ENCODE peak calls at places on chromosome 1, in eight cellular contexts. D is upper lobe of right lung, P is HepG2, L is right atrium auricular region, F is PC-3, T is esophagus muscularis mucosa, X is tibial nerve, M is sigmoid colon. J is an unnamed sample. For H3K9me3, the result is how much of the 10 kb centered on the place peaks cover.

GRCh38 chr1:229064320-229064908 is 206.5 kb upstream of the RAB4A start:
- DNase-seq in M (no peak), T (no peak), P (peak), L (no peak), X (no peak), F (peak), D (no peak), J (peak)

GRCh38 chr1:46512135-46512791 is 22.6 kb downstream of the DMBX1 start:
- DNase-seq in X (no peak), F (no peak), P (no peak), T (no peak), L (no peak), D (no peak), M (no peak), J (no peak)

GRCh38 chr1:181779343-181779742 is 282.2 kb downstream of the ZNF648 start:
- DNase-seq in M (no peak), F (no peak), X (no peak), L (no peak), P (no peak), D (no peak), T (no peak), J (no peak)

GRCh38 chr1:51612349-51612982 is 4.4 kb upstream of the OSBPL9 start:
- DNase-seq in T (no peak), X (no peak), L (no peak), F (no peak), M (no peak), D (no peak), P (no peak), J (no peak)

GRCh38 chr1:6239950-6240768 is 3.8 kb upstream of the HES3 start:
- DNase-seq in X (no peak), D (no peak), T (no peak), M (no peak), F (no peak), P (peak), L (no peak), J (no peak)

GRCh38 chr1:154791292-154792278 is 78.5 kb downstream of the KCNN3 start:
- DNase-seq in P (no peak), M (no peak), F (peak), X (no peak), D (no peak), T (no peak), L (no peak), J (no peak)

GRCh38 chr1:8705104-8705503 is 112.3 kb downstream of the RERE start:
- DNase-seq in T (no peak), X (no peak), P (no peak), L (no peak), M (no peak), F (peak), D (no peak), J (peak)

GRCh38 chr1:114670083-114671010 is 498 bp upstream of the DENND2C start:
- DNase-seq in F (peak), D (peak), L (peak), M (peak), P (peak), T (peak), X (peak), J (peak)

GRCh38 chr1:8194481-8195227 is 123.3 kb upstream of the SLC45A1 start:
- DNase-seq in T (no peak), M (no peak), F (peak), D (no peak), P (peak), L (no peak), X (no peak), J (no peak)

GRCh38 chr1:198876371-198876871 is 237.6 kb downstream of the PTPRC start:
- DNase-seq in P (no peak), F (no peak), L (no peak), T (no peak), D (no peak), X (no peak), M (no peak), J (no peak)

GRCh38 chr1:76122260-76122659 is 47.7 kb downstream of the ST6GALNAC3 start:
- DNase-seq in X (no peak), F (no peak), M (no peak), D (no peak), L (no peak), T (no peak), P (no peak), J (no peak)

GRCh38 chr1:159938221-159938852 is 7.1 kb downstream of the IGSF9 start:
- DNase-seq in L (no peak), P (no peak), X (no peak), D (no peak), T (no peak), M (no peak), F (no peak), J (peak)

GRCh38 chr1:243287652-243288051 is 31.8 kb downstream of the SDCCAG8 start:
- DNase-seq in F (peak), L (no peak), D (no peak), M (no peak), P (no peak), X (no peak), T (no peak), J (no peak)

GRCh38 chr1:959730-960039 is 629 bp upstream of the NOC2L start:
- DNase-seq in T (no peak), M (no peak), P (no peak), X (no peak), F (no peak), L (no peak), D (no peak), J (no peak)

GRCh38 chr1:33426906-33427305 is 4.0 kb downstream of the PHC2 start:
- DNase-seq in P (no peak), L (no peak), T (no peak), M (no peak), X (no peak), D (no peak), F (no peak), J (no peak)

GRCh38 chr1:65198095-65198494 is 50.1 kb downstream of the AK4 start:
- DNase-seq in T (no peak), D (no peak), P (no peak), X (no peak), F (no peak), L (no peak), M (no peak), J (no peak)

GRCh38 chr1:78061825-78062523 is 16.2 kb downstream of the GIPC2 start:
- DNase-seq in D (no peak), P (no peak), T (no peak), L (no peak), X (no peak), M (no peak), F (peak), J (no peak)

GRCh38 chr1:219755234-219755633 is 142.3 kb upstream of the ZC3H11B start:
- DNase-seq in M (no peak), T (no peak), P (no peak), X (no peak), L (no peak), F (peak), D (no peak), J (no peak)

GRCh38 chr1:116806245-116806644 is 52.0 kb downstream of the CD2 start:
- DNase-seq in D (no peak), M (no peak), T (peak), F (no peak), P (no peak), L (peak), X (no peak), J (no peak)

GRCh38 chr1:161307892-161308638 is 1.7 kb downstream of the MPZ start:
- DNase-seq in M (no peak), T (no peak), D (no peak), X (no peak), F (no peak), P (no peak), L (no peak), J (no peak)

DNA sequence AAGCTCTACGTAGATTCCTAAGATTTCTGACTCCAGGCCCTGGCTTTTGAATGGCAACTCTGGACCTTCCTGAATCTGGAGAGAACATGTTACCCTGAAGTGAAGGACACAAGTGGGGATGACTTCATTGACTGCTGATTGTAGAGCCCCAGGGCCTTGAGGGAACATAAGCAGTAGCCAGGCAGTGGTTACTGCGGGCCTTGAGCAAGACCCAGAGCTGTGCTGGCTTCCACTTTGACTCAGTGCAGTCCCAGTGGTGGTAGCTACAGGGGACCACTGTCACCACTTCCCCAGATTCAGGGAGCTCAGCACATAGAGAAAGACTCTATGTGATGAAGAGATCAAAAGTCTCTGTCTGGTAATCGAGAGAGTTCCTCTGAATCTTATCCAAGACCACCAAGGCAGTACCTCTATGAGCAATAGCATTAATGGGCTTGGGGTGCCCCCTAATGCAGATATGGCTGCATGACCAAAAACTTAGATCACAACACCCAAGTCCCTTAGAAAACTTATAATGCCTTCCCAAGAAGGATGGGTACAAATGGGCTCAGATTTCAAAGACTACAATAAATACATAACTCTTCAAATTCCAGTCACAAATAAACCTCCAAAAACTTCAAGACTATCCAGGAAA is 1278.3 kb downstream of the AMY1C start:
- DNase-seq in M (no peak), F (no peak), P (no peak), T (no peak), D (no peak), X (no peak), L (no peak), J (no peak)
- TF ChIP-seq CTCF in M (no peak), F (no peak), P (no peak), T (no peak), D (no peak), X (no peak), L (no peak), J (no peak)

DNA sequence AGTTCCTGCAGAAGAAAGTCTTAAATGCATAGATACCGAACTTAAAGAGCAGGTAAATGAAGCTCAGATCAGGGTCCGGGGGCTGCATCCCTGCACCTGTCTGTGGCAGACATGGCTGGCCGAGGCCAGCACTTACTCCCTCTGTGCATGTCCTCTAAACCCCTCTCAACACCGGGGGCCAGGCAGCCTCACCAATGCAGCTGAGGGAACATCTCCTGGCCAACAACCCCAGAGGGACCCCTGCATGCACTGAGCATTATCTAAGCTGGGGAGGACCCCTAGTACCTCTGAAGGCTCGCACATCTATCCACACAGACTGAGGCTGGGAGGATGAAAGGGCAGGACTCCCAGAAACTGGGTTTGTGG is 18.4 kb downstream of the TTC34 start:
- DNase-seq in P (no peak), L (no peak), F (no peak), X (no peak), M (peak), D (peak), T (no peak), J (peak)
- H3K9me3 ChIP-seq in P (under half), L (under half), F (under half), X (under half), M (under half), D (under half), T (under half), J (under half)

DNA sequence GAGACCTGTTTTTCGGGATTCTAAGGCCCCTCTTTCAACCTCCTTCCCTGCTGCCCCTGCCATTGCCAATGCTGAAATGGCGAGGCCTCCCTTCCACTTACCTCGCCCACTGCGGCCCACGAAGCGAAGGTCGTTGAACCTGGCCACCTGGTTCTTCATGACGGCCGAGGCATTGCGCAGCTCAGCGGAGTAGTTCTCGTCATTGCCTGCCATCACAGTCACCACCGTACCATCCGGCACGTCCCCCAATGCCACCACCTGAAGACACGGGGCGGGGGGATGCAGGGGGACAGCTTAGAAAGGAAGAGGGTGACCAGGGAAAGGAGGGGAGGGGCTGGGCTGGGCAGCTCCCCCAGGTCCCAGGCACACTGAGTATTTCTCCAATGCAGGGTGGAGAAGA is 2.6 kb downstream of the RUNX3 start:
- DNase-seq in X (no peak), P (no peak), D (no peak), F (no peak), T (no peak), M (no peak), L (no peak), J (no peak)
- H3K4me3 ChIP-seq in X (no peak), P (no peak), D (peak), F (no peak), T (no peak), M (no peak), L (no peak), J (no peak)

GRCh38 chr1:156124557-156125483 is 10.3 kb downstream of the LMNA start:
- DNase-seq in M (no peak), F (peak), D (peak), P (no peak), T (no peak), X (no peak), L (no peak), J (no peak)

GRCh38 chr1:156121441-156121840 is 6.9 kb downstream of the LMNA start:
- DNase-seq in F (no peak), T (no peak), X (no peak), M (no peak), D (no peak), L (no peak), P (no peak), J (no peak)

GRCh38 chr1:156123356-156124196 is 9.1 kb downstream of the LMNA start:
- DNase-seq in X (peak), L (peak), P (peak), F (peak), D (peak), M (peak), T (peak), J (peak)

GRCh38 chr1:156122086-156122485 is 7.6 kb downstream of the LMNA start:
- DNase-seq in T (no peak), P (no peak), D (no peak), L (no peak), X (no peak), F (no peak), M (no peak), J (no peak)

GRCh38 chr1:156122519-156123355 is 8.2 kb downstream of the LMNA start:
- DNase-seq in M (peak), F (peak), P (peak), T (no peak), D (peak), L (peak), X (no peak), J (no peak)
- TF ChIP-seq CTCF in M (no peak), F (no peak), P (no peak), T (no peak), D (no peak), L (no peak), X (no peak), J (peak)

DNA sequence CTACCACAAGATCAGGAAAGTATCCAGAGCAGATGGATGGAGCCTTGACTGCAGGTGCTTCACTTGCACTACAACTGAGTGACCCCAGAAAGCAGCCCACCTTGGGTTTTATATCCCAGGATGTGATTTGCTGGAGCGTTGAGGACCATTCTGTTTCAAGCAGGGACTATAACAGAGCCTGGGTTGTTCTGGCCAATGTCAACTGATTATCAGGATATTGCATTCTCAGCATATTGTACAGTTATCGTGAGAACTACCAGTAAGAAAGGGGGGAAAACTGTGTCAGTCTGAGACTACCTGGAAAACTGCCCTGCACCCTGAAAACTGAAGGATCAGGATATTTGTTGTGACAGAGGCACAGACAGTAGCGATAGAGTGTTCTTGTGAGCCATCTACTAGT is 8.0 kb downstream of the ZNF669 start:
- DNase-seq in L (no peak), M (no peak), D (no peak), T (peak), X (no peak), P (no peak), F (no peak), J (no peak)
- H3K9me3 ChIP-seq in L (under half), M (under half), D (under half), T (under half), X (under half), P (under half), F (under half), J (under half)

DNA sequence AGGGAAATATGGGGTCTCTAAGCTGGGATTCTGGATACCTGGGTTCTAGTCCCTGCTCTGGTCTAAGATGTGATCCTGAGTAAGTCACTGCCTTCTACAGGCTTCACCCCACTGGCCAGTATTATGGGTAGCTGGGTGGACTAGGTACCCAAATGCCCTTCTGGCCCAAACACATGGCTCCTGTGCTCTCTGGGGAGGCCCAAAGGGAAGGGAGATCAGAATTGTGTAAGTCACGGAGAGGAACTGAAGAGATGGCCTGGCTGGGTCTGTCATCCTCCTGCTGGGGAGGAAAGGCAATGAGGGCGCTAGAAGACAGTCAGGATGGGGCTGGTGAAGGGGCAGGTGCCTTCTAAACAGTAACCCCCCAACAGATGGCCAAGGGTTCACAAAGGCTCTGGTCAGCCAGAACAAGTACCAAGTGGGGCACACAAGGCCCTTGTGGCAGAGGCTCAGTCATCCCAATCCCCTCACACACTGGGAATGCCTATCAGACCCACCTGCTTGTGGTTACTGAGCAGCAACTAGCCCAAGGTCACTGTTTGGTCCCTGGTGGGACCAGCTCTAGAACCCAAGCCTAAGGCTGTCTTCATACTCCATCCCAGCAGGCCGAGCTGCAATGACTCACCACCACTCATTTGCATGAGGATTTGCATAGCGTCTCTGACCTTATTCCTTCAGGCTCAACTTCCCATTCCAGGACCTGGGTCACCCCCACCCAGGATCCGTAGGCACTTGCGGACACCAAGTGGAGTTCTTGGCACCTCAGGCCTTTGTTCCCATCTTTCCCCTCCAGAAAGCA is 9.2 kb downstream of the MEF2D start:
- DNase-seq in T (no peak), L (no peak), X (no peak), D (no peak), P (no peak), F (no peak), M (no peak), J (no peak)
- H3K4me3 ChIP-seq in T (peak), L (no peak), X (no peak), D (peak), P (no peak), F (no peak), M (peak), J (no peak)

GRCh38 chr1:17059391-17060128 is 5.7 kb upstream of the SDHB start:
- DNase-seq in X (no peak), F (peak), D (peak), T (no peak), P (peak), M (no peak), L (no peak), J (peak)
- TF ChIP-seq CTCF in X (peak), F (peak), D (peak), T (peak), P (peak), M (peak), L (peak), J (peak)

DNA sequence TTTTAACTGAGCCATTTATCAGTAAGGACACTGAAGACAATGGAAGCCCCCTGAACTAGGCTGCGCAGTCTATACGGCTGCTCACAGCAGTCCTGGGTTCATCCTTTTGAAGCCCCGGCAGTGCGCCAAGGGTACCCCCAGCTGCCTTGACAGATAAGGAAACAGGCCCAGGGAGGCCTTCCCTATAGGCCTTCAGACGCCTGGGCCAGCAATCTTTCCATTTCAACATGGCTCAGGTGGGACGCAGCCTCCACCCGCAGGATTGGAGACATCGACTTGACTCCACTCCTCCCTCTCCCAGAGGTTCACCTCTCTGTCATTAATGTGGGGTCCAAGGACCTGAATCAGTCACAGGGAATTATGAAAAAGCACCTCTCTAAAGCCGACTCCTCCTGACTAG is 2.8 kb upstream of the LYPD8 start:
- DNase-seq in P (no peak), M (no peak), X (no peak), L (no peak), F (no peak), D (no peak), T (peak), J (no peak)
- H3K9me3 ChIP-seq in P (under half), M (under half), X (under half), L (under half), F (under half), D (under half), T (under half), J (under half)

DNA sequence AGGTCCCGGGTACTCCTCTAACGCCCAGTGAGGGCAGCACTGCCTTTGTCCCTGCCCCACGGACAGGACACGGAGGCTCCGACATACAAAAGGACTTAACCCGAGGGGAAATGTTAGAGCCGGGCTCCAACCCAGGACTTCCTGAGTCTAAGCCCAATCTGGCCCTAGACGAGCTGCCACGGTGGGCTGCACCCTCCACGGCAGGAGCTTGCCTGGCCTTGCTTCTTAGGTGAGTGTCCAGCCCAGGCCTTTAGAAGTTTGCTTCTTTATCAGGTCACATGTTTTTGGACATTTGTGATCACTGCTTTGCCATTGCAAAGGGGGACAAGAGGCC is 11.0 kb upstream of the TMEM200B start:
- DNase-seq in T (no peak), M (no peak), X (no peak), L (no peak), P (no peak), F (no peak), D (no peak), J (no peak)
- H3K4me3 ChIP-seq in T (peak), M (no peak), X (no peak), L (peak), P (no peak), F (no peak), D (no peak), J (no peak)